ENCODE peak calls at places on chromosomes 5 and 9, in nine cellular contexts. C is HL-60, A is NCI-H345, S is HT1080, T is AG20443, B is left ventricle myocardium inferior, D is neural progenitor cell, I is non-pigmented ciliary epithelial cell, J is H7. O is an unnamed sample.

GRCh38 chr5:73155541-73156222 is 17.3 kb upstream of the TMEM174 start:
- DNase-seq in C (no peak), A (no peak), S (peak; percentile 43), T (no peak), B (no peak), D (peak; percentile 15), I (no peak), J (no peak), O (no peak)

GRCh38 chr9:8779478-8779877 is 979.9 kb upstream of the DMAC1 start:
- DNase-seq in C (no peak), A (no peak), S (no peak), T (no peak), B (no peak), D (no peak), I (no peak), J (no peak), O (no peak)

GRCh38 chr5:173334808-173335207 is 6.6 kb upstream of the STC2 start:
- DNase-seq in C (no peak), A (no peak), S (no peak), T (no peak), B (no peak), D (no peak), I (no peak), J (no peak), O (no peak)

GRCh38 chr5:95988094-95988493 is 26.4 kb upstream of the ELL2 start:
- DNase-seq in C (no peak), A (no peak), S (no peak), T (no peak), B (no peak), D (peak; percentile 16), I (no peak), J (no peak), O (no peak)

GRCh38 chr9:99180662-99181061 is 41.1 kb downstream of the ALG2 start:
- DNase-seq in C (no peak), A (no peak), S (no peak), T (no peak), B (no peak), D (no peak), I (no peak), J (no peak), O (no peak)

GRCh38 chr9:115606851-115607250 is 488.9 kb upstream of the TNC start:
- DNase-seq in C (no peak), A (no peak), S (no peak), T (no peak), B (no peak), D (no peak), I (no peak), J (no peak), O (no peak)

GRCh38 chr5:108900668-108901067 is 153.0 kb downstream of the FER start:
- DNase-seq in C (no peak), A (no peak), S (no peak), T (no peak), B (no peak), D (no peak), I (no peak), J (no peak), O (no peak)

GRCh38 chr5:149749481-149750365 is 19.6 kb downstream of the PPARGC1B start:
- DNase-seq in C (peak; percentile 42), A (no peak), S (peak; percentile 61), T (no peak), B (no peak), D (no peak), I (no peak), J (no peak), O (no peak)

GRCh38 chr5:54646285-54647101 is 128.9 kb downstream of the SNX18 start:
- DNase-seq in C (peak; percentile 76), A (peak; percentile 49), S (peak; percentile 67), T (peak; percentile 52), B (peak; percentile 88), D (peak; percentile 64), I (peak; percentile 84), J (peak; percentile 55), O (no peak)

GRCh38 chr9:108166509-108166908 is 676.9 kb upstream of the KLF4 start:
- DNase-seq in C (no peak), A (no peak), S (no peak), T (no peak), B (no peak), D (no peak), I (no peak), J (no peak), O (no peak)

GRCh38 chr9:8868632-8869031 is 1069.1 kb upstream of the DMAC1 start:
- DNase-seq in C (no peak), A (no peak), S (peak; percentile 29), T (no peak), B (no peak), D (peak; percentile 65), I (no peak), J (no peak), O (no peak)

GRCh38 chr5:43702815-43703214 is 99.8 kb downstream of the NNT start:
- DNase-seq in C (no peak), A (no peak), S (no peak), T (peak; percentile 40), B (no peak), D (peak; percentile 17), I (peak; percentile 27), J (no peak), O (no peak)

GRCh38 chr9:92140754-92141143 is 25.5 kb upstream of the SPTLC1 start:
- DNase-seq in C (no peak), A (no peak), S (no peak), T (no peak), B (no peak), D (no peak), I (no peak), J (peak; percentile 44), O (no peak)

GRCh38 chr9:35904966-35905781 is 828 bp upstream of the HRCT1 start:
- DNase-seq in C (no peak), A (no peak), S (peak; percentile 72), T (peak; percentile 63), B (no peak), D (no peak), I (no peak), J (no peak), O (no peak)

GRCh38 chr5:43191740-43192557 is at the start of gene NIM1K:
- DNase-seq in C (no peak), A (peak; percentile 37), S (no peak), T (peak; percentile 68), B (peak; percentile 68), D (peak; percentile 80), I (no peak), J (peak; percentile 93), O (peak; percentile 25)

GRCh38 chr9:6645153-6646027 is at the start of gene GLDC:
- DNase-seq in C (no peak), A (peak; percentile 93), S (peak; percentile 88), T (peak; percentile 38), B (peak; percentile 27), D (peak; percentile 96), I (no peak), J (peak; percentile 99), O (no peak)

GRCh38 chr5:177134653-177135225 is 1.2 kb downstream of the NSD1 start:
- DNase-seq in C (no peak), A (peak; percentile 14), S (no peak), T (no peak), B (no peak), D (no peak), I (no peak), J (no peak), O (no peak)

GRCh38 chr5:958701-959571 is 49.7 kb upstream of the NKD2 start:
- DNase-seq in C (no peak), A (peak; percentile 44), S (peak; percentile 46), T (peak; percentile 45), B (no peak), D (no peak), I (no peak), J (peak; percentile 59), O (peak; percentile 47)

GRCh38 chr5:93277001-93277400 is 304.0 kb downstream of the NR2F1-AS1 start:
- DNase-seq in C (no peak), A (no peak), S (no peak), T (no peak), B (no peak), D (no peak), I (no peak), J (no peak), O (no peak)

GRCh38 chr5:94028001-94028400 is 286.6 kb upstream of the POU5F2 start:
- DNase-seq in C (no peak), A (no peak), S (no peak), T (no peak), B (no peak), D (no peak), I (no peak), J (no peak), O (no peak)

GRCh38 chr9:97388721-97389238 is 23.1 kb upstream of the TDRD7 start:
- DNase-seq in C (peak; percentile 63), A (no peak), S (peak; percentile 24), T (no peak), B (no peak), D (no peak), I (no peak), J (peak; percentile 46), O (no peak)

GRCh38 chr5:151680944-151681427 is 5.7 kb downstream of the SPARC start:
- DNase-seq in C (no peak), A (no peak), S (no peak), T (no peak), B (no peak), D (no peak), I (no peak), J (no peak), O (no peak)

GRCh38 chr5:98179791-98180755 is 593.4 kb upstream of the RGMB start:
- DNase-seq in C (no peak), A (peak; percentile 46), S (no peak), T (no peak), B (no peak), D (no peak), I (peak; percentile 13), J (no peak), O (no peak)

GRCh38 chr5:172002310-172002709 is 4.1 kb downstream of the FBXW11 start:
- DNase-seq in C (no peak), A (no peak), S (no peak), T (peak; percentile 22), B (no peak), D (peak; percentile 57), I (no peak), J (no peak), O (peak; percentile 4)

GRCh38 chr9:22136446-22137140 is 127.5 kb upstream of the CDKN2B start:
- DNase-seq in C (no peak), A (no peak), S (peak; percentile 38), T (peak; percentile 60), B (no peak), D (no peak), I (peak; percentile 89), J (no peak), O (no peak)

GRCh38 chr5:61640631-61641030 is 308.6 kb downstream of the ZSWIM6 start:
- DNase-seq in C (no peak), A (no peak), S (no peak), T (no peak), B (no peak), D (no peak), I (no peak), J (no peak), O (no peak)

GRCh38 chr5:172816887-172817418 is 17.1 kb upstream of the ERGIC1 start:
- DNase-seq in C (no peak), A (no peak), S (peak; percentile 77), T (peak; percentile 84), B (no peak), D (no peak), I (peak; percentile 62), J (no peak), O (no peak)

GRCh38 chr5:74262810-74263209 is 377.7 kb downstream of the ENC1 start:
- DNase-seq in C (no peak), A (no peak), S (no peak), T (no peak), B (no peak), D (no peak), I (no peak), J (no peak), O (no peak)

GRCh38 chr5:126124706-126125345 is 298.4 kb upstream of the GRAMD2B start:
- DNase-seq in C (no peak), A (no peak), S (peak; percentile 79), T (peak; percentile 49), B (no peak), D (no peak), I (peak; percentile 27), J (no peak), O (no peak)

GRCh38 chr5:64221911-64222310 is 56.3 kb downstream of the RNF180 start:
- DNase-seq in C (no peak), A (no peak), S (no peak), T (no peak), B (no peak), D (no peak), I (no peak), J (no peak), O (no peak)